ENCODE peak calls at places on chromosomes 2 and 18, in nine cellular contexts. O is NCI-H510A treated with DMSO at 0.1 percent for 48 hours; B is effector memory CD8-positive, alpha-beta T cell; R is activated T-helper 9 cell treated with anti-CD3 and anti-CD28 coated beads, Interleukin-2, amount 50 U/mL, for 16 hours; F is thoracic aorta; L is posterior cingulate gyrus; Q is activated T-cell treated with anti-CD3 and anti-CD28 coated beads for 1 hour; Z is GF-D8; T is BJ. E is an unnamed sample.

GRCh38 chr18:26307161-26307773 is 81.0 kb downstream of the TAF4B start:
- DNase-seq in O (peak), B (no peak), R (no peak), F (no peak), L (no peak), Q (no peak), Z (peak), T (no peak), E (peak)

GRCh38 chr2:152407204-152407721 is 72.3 kb downstream of the FMNL2 start:
- DNase-seq in O (no peak), B (no peak), R (no peak), F (no peak), L (peak), Q (no peak), Z (no peak), T (no peak), E (peak)

GRCh38 chr2:145587922-145588321 is 1068.0 kb upstream of the ZEB2 start:
- DNase-seq in O (no peak), B (no peak), R (no peak), F (no peak), L (no peak), Q (no peak), Z (no peak), T (no peak), E (no peak)

GRCh38 chr2:170013802-170014551 is 164.0 kb upstream of the MYO3B start:
- DNase-seq in O (no peak), B (no peak), R (no peak), F (no peak), L (no peak), Q (no peak), Z (no peak), T (no peak), E (peak)

GRCh38 chr2:235570256-235570655 is 76.4 kb downstream of the AGAP1 start:
- DNase-seq in O (no peak), B (no peak), R (no peak), F (no peak), L (no peak), Q (no peak), Z (no peak), T (peak), E (no peak)

GRCh38 chr2:95052301-95052700 is 26.8 kb downstream of the MAL start:
- DNase-seq in O (no peak), B (no peak), R (no peak), F (no peak), L (no peak), Q (no peak), Z (no peak), T (no peak), E (no peak)

GRCh38 chr2:10504370-10504993 is 56.4 kb upstream of the ODC1 start:
- DNase-seq in O (no peak), B (no peak), R (no peak), F (no peak), L (no peak), Q (no peak), Z (no peak), T (no peak), E (no peak)

GRCh38 chr2:216012133-216012829 is 1.1 kb downstream of the MREG start:
- DNase-seq in O (peak), B (no peak), R (no peak), F (no peak), L (no peak), Q (no peak), Z (no peak), T (no peak), E (peak)

GRCh38 chr2:31522742-31523141 is 58.0 kb downstream of the SRD5A2 start:
- DNase-seq in O (no peak), B (no peak), R (no peak), F (no peak), L (no peak), Q (no peak), Z (no peak), T (peak), E (no peak)

GRCh38 chr2:182638652-182639051 is 77.4 kb upstream of the DNAJC10 start:
- DNase-seq in O (no peak), B (no peak), R (no peak), F (no peak), L (no peak), Q (no peak), Z (no peak), T (no peak), E (no peak)

GRCh38 chr18:68740966-68741365 is 26.1 kb upstream of the TMX3 start:
- DNase-seq in O (no peak), B (no peak), R (no peak), F (no peak), L (no peak), Q (no peak), Z (no peak), T (no peak), E (no peak)

GRCh38 chr2:223467194-223467593 is 135.0 kb downstream of the SCG2 start:
- DNase-seq in O (no peak), B (no peak), R (no peak), F (no peak), L (no peak), Q (no peak), Z (no peak), T (no peak), E (no peak)

GRCh38 chr2:148351439-148352143 is 293.0 kb upstream of the EPC2 start:
- DNase-seq in O (no peak), B (no peak), R (no peak), F (no peak), L (no peak), Q (no peak), Z (no peak), T (no peak), E (no peak)

GRCh38 chr2:71064754-71065621 is 3.5 kb upstream of the NAGK start:
- DNase-seq in O (no peak), B (no peak), R (no peak), F (no peak), L (no peak), Q (no peak), Z (peak), T (no peak), E (no peak)

E was measured in cerebellum.